ENCODE peak calls at places on chromosomes 1 and 21, in nine cellular contexts. P is activated naive CD8-positive, alpha-beta T cell treated with anti-CD3 and anti-CD28 coated beads for 36 hours; Z is HTR-8/SVneo; H is HT1080; K is activated CD4-positive, alpha-beta T cell treated with anti-CD3 and anti-CD28 coated beads for 24 hours; I is activated CD8-positive, alpha-beta T cell treated with anti-CD3 and anti-CD28 coated beads, Interleukin-2, amount 10 ng/mL, durations not matched to agents 7 days and 5 days; N is HFFc6; D is stimulated activated naive B cell treated with anti-CD40 and anti-IgM and Interleukin-4, amounts not matched to agents 10 μg/mL and 1 μg/mL and 100 μg/mL, for 72 hours; T is AG08395. M is an unnamed sample.

GRCh38 chr1:116764466-116764896 is 10.3 kb downstream of the CD2 start:
- DNase-seq in Z (no peak), H (no peak), T (no peak), P (peak; percentile 79), D (no peak), I (peak; percentile 58), N (no peak), K (no peak), M (no peak)

GRCh38 chr1:84008631-84009030 is 9.7 kb upstream of the TTLL7 start:
- DNase-seq in N (no peak), K (no peak), T (no peak), Z (no peak), D (no peak), H (no peak), I (no peak), P (no peak), M (no peak)

GRCh38 chr1:12009318-12010001 is 9.8 kb upstream of the MIIP start:
- DNase-seq in K (no peak), P (no peak), I (no peak), Z (no peak), H (no peak), T (no peak), N (no peak), D (no peak), M (no peak)

GRCh38 chr21:42518626-42519025 is 5.0 kb downstream of the SLC37A1 start:
- DNase-seq in K (no peak), P (no peak), D (no peak), T (no peak), I (no peak), N (no peak), H (no peak), Z (no peak), M (no peak)

GRCh38 chr1:168234846-168235547 is 9.2 kb downstream of the SFT2D2 start:
- DNase-seq in N (peak; percentile 70), I (peak; percentile 65), D (peak; percentile 9), K (no peak), T (peak; percentile 64), P (peak; percentile 26), Z (peak; percentile 66), H (peak; percentile 60), M (peak; percentile 59)

GRCh38 chr1:234111458-234112142 is 207.1 kb downstream of the SLC35F3 start:
- DNase-seq in T (peak; percentile 51), H (peak; percentile 37), D (no peak), K (no peak), N (peak; percentile 32), P (no peak), Z (peak; percentile 54), I (no peak), M (peak; percentile 61)

GRCh38 chr1:204456826-204457361 is 37.7 kb downstream of the PIK3C2B start:
- DNase-seq in I (no peak), Z (no peak), K (no peak), D (no peak), P (no peak), H (no peak), N (no peak), T (no peak), M (no peak)

GRCh38 chr1:154497026-154497806 is 4.8 kb upstream of the TDRD10 start:
- DNase-seq in N (no peak), H (no peak), T (no peak), K (no peak), I (no peak), Z (no peak), D (no peak), P (no peak), M (no peak)

GRCh38 chr1:201737350-201738060 is 91.5 kb upstream of the IPO9 start:
- DNase-seq in Z (no peak), P (no peak), H (peak; percentile 46), I (no peak), D (no peak), T (peak; percentile 90), K (no peak), N (peak; percentile 83), M (no peak)

GRCh38 chr1:227948493-227949260 is 945 bp upstream of the WNT9A start:
- DNase-seq in T (no peak), P (no peak), Z (no peak), I (no peak), K (no peak), D (no peak), H (no peak), N (no peak), M (peak; percentile 10)